ENCODE peak calls at places on chromosome 17, in nine cellular contexts. One of them, this sample, is unnamed.
A peak's percentile ranks its signal among the peaks of the same experiment; 100 is the strongest.

GRCh38 chr17:58369214-58370031 is 17.4 kb upstream of the SUPT4H1 start:
- DNase-seq in cardiac fibroblast: no peak
- DNase-seq in foreskin fibroblast: no peak
- DNase-seq in NB4: no peak
- DNase-seq in uterus: no peak
- DNase-seq in mammary epithelial cell: no peak
- DNase-seq in astrocyte of the spinal cord: no peak
- DNase-seq in GM12865: no peak
- DNase-seq in epithelial cell of esophagus: peak; percentile 38
- DNase-seq in this sample: no peak

GRCh38 chr17:51133365-51133764 is 12.7 kb upstream of the SPAG9 start:
- DNase-seq in cardiac fibroblast: peak; percentile 26
- DNase-seq in foreskin fibroblast: no peak
- DNase-seq in NB4: no peak
- DNase-seq in uterus: no peak
- DNase-seq in mammary epithelial cell: no peak
- DNase-seq in astrocyte of the spinal cord: no peak
- DNase-seq in GM12865: no peak
- DNase-seq in epithelial cell of esophagus: no peak
- DNase-seq in this sample: no peak

GRCh38 chr17:74271902-74272563 is 2.0 kb upstream of the DNAI2 start:
- DNase-seq in cardiac fibroblast: no peak
- DNase-seq in foreskin fibroblast: no peak
- DNase-seq in NB4: no peak
- DNase-seq in uterus: no peak
- DNase-seq in mammary epithelial cell: no peak
- DNase-seq in astrocyte of the spinal cord: no peak
- DNase-seq in GM12865: no peak
- DNase-seq in epithelial cell of esophagus: no peak
- DNase-seq in this sample: no peak

GRCh38 chr17:44221862-44222111 is 2.3 kb upstream of the UBTF start:
- DNase-seq in cardiac fibroblast: no peak
- DNase-seq in foreskin fibroblast: no peak
- DNase-seq in NB4: no peak
- DNase-seq in uterus: no peak
- DNase-seq in mammary epithelial cell: no peak
- DNase-seq in astrocyte of the spinal cord: no peak
- DNase-seq in GM12865: no peak
- DNase-seq in epithelial cell of esophagus: no peak
- DNase-seq in this sample: no peak

GRCh38 chr17:19686400-19687090 is 29.8 kb downstream of the SLC47A2 start:
- DNase-seq in cardiac fibroblast: peak; percentile 12
- DNase-seq in foreskin fibroblast: peak; percentile 49
- DNase-seq in NB4: no peak
- DNase-seq in uterus: no peak
- DNase-seq in mammary epithelial cell: no peak
- DNase-seq in astrocyte of the spinal cord: no peak
- DNase-seq in GM12865: no peak
- DNase-seq in epithelial cell of esophagus: no peak
- DNase-seq in this sample: peak; percentile 23

GRCh38 chr17:21272881-21273839 is 11.4 kb upstream of the MAP2K3 start:
- DNase-seq in cardiac fibroblast: no peak
- DNase-seq in foreskin fibroblast: no peak
- DNase-seq in NB4: peak; percentile 57
- DNase-seq in uterus: no peak
- DNase-seq in mammary epithelial cell: no peak
- DNase-seq in astrocyte of the spinal cord: no peak
- DNase-seq in GM12865: no peak
- DNase-seq in epithelial cell of esophagus: peak; percentile 79
- DNase-seq in this sample: no peak

GRCh38 chr17:50209472-50210248 is 8.2 kb upstream of the COL1A1 start:
- DNase-seq in cardiac fibroblast: peak; percentile 99
- DNase-seq in foreskin fibroblast: peak; percentile 100
- DNase-seq in NB4: no peak
- DNase-seq in uterus: peak; percentile 99
- DNase-seq in mammary epithelial cell: no peak
- DNase-seq in astrocyte of the spinal cord: peak; percentile 99
- DNase-seq in GM12865: no peak
- DNase-seq in epithelial cell of esophagus: no peak
- DNase-seq in this sample: peak; percentile 100

GRCh38 chr17:80763293-80763867 is 218.7 kb downstream of the RPTOR start:
- DNase-seq in cardiac fibroblast: no peak
- DNase-seq in foreskin fibroblast: no peak
- DNase-seq in NB4: no peak
- DNase-seq in uterus: no peak
- DNase-seq in mammary epithelial cell: no peak
- DNase-seq in astrocyte of the spinal cord: no peak
- DNase-seq in GM12865: no peak
- DNase-seq in epithelial cell of esophagus: no peak
- DNase-seq in this sample: no peak

GRCh38 chr17:39700148-39700987 is 504 bp downstream of the ERBB2 start:
- DNase-seq in cardiac fibroblast: peak; percentile 30
- DNase-seq in foreskin fibroblast: peak; percentile 67
- DNase-seq in NB4: no peak
- DNase-seq in uterus: no peak
- DNase-seq in mammary epithelial cell: peak; percentile 17
- DNase-seq in astrocyte of the spinal cord: peak; percentile 37
- DNase-seq in GM12865: no peak
- DNase-seq in epithelial cell of esophagus: peak; percentile 17
- DNase-seq in this sample: peak; percentile 35

GRCh38 chr17:71192848-71193247 is 928.0 kb upstream of the SOX9 start:
- DNase-seq in cardiac fibroblast: no peak
- DNase-seq in foreskin fibroblast: no peak
- DNase-seq in NB4: no peak
- DNase-seq in uterus: no peak
- DNase-seq in mammary epithelial cell: no peak
- DNase-seq in astrocyte of the spinal cord: no peak
- DNase-seq in GM12865: no peak
- DNase-seq in epithelial cell of esophagus: no peak
- DNase-seq in this sample: peak; percentile 14

GRCh38 chr17:5837055-5837491 is 233.1 kb upstream of the WSCD1 start:
- DNase-seq in cardiac fibroblast: peak; percentile 71
- DNase-seq in foreskin fibroblast: peak; percentile 82
- DNase-seq in NB4: no peak
- DNase-seq in uterus: no peak
- DNase-seq in mammary epithelial cell: peak; percentile 96
- DNase-seq in astrocyte of the spinal cord: peak; percentile 43
- DNase-seq in GM12865: no peak
- DNase-seq in epithelial cell of esophagus: peak; percentile 95
- DNase-seq in this sample: peak; percentile 22

DNA sequence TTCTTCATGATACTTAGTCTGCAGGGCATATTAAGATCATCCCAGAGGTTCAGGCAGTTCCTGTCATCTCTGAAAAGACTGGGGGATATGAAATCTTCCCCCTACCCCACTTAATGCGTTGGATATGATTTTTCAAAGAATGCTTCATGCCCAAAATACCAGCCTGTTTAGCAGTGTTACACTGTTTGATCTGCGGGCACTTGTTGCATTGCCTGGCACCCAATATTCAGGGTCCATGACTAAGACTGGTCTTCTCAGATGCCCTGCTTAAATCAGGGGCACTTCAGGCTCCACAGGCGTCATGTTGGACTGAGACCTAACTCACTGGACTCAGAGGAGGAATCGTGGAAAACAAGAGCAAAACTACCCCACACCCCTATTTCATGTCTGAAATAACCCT is 6.4 kb upstream of the RASL10B start:
- DNase-seq in cardiac fibroblast: no peak
- DNase-seq in foreskin fibroblast: no peak
- DNase-seq in NB4: no peak
- DNase-seq in uterus: no peak
- DNase-seq in mammary epithelial cell: no peak
- DNase-seq in astrocyte of the spinal cord: no peak
- DNase-seq in GM12865: no peak
- DNase-seq in epithelial cell of esophagus: no peak
- DNase-seq in this sample: no peak
- TF ChIP-seq CTCF in cardiac fibroblast: no peak
- TF ChIP-seq CTCF in foreskin fibroblast: no peak
- TF ChIP-seq CTCF in NB4: no peak
- TF ChIP-seq CTCF in uterus: no peak
- TF ChIP-seq CTCF in mammary epithelial cell: no peak
- TF ChIP-seq CTCF in astrocyte of the spinal cord: no peak
- TF ChIP-seq CTCF in GM12865: no peak
- TF ChIP-seq CTCF in epithelial cell of esophagus: no peak
- TF ChIP-seq CTCF in this sample: no peak

DNA sequence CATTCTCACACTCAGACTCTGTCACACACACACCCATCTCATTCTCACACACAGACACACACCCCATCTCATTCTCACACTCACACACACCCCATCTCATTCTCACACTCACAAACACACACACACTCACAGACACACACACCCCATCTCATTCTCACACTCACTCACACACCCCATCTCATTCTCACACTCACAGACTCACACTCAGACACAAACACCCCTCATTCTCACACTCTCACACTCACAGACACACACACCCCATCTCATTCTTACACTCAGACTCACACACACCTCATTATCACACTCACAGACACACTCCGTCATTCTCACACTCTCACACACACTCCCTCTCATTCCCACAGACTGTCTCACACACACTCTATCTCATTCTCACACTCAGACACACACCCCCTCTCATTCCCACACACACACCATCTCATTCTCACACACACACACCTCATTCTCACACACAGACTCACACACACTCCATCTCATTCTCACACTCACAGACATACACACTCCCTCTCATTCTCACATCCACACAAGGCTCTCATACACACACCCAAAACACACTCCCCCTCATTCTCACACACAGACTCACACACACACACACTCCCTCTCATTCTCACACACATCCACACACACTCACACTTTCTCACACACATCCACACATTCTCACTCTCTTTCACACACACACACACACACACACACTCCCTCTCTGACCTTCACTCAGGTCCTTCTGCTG is 2.9 kb downstream of the ASGR1 start:
- DNase-seq in cardiac fibroblast: no peak
- DNase-seq in foreskin fibroblast: no peak
- DNase-seq in NB4: no peak
- DNase-seq in uterus: no peak
- DNase-seq in mammary epithelial cell: no peak
- DNase-seq in astrocyte of the spinal cord: no peak
- DNase-seq in GM12865: no peak
- DNase-seq in epithelial cell of esophagus: no peak
- DNase-seq in this sample: no peak
- H3K4me3 ChIP-seq in cardiac fibroblast: no peak overlapping the region
- H3K4me3 ChIP-seq in foreskin fibroblast: no peak overlapping the region
- H3K4me3 ChIP-seq in NB4: no peak overlapping the region
- H3K4me3 ChIP-seq in uterus: no peak overlapping the region
- H3K4me3 ChIP-seq in mammary epithelial cell: no peak overlapping the region
- H3K4me3 ChIP-seq in astrocyte of the spinal cord: no peak overlapping the region
- H3K4me3 ChIP-seq in GM12865: no peak overlapping the region
- H3K4me3 ChIP-seq in epithelial cell of esophagus: no peak overlapping the region
- H3K4me3 ChIP-seq in this sample: no peak overlapping the region

GRCh38 chr17:61579961-61580360 is 11.1 kb downstream of the NACA2 start:
- DNase-seq in cardiac fibroblast: no peak
- DNase-seq in foreskin fibroblast: peak; percentile 84
- DNase-seq in NB4: no peak
- DNase-seq in uterus: no peak
- DNase-seq in mammary epithelial cell: no peak
- DNase-seq in astrocyte of the spinal cord: no peak
- DNase-seq in GM12865: no peak
- DNase-seq in epithelial cell of esophagus: no peak
- DNase-seq in this sample: no peak
- TF ChIP-seq CTCF in cardiac fibroblast: no peak
- TF ChIP-seq CTCF in foreskin fibroblast: no peak
- TF ChIP-seq CTCF in NB4: no peak
- TF ChIP-seq CTCF in uterus: no peak
- TF ChIP-seq CTCF in mammary epithelial cell: no peak
- TF ChIP-seq CTCF in astrocyte of the spinal cord: no peak
- TF ChIP-seq CTCF in GM12865: no peak
- TF ChIP-seq CTCF in epithelial cell of esophagus: peak; percentile 12
- TF ChIP-seq CTCF in this sample: peak; percentile 2

GRCh38 chr17:38601539-38602351 is 4.0 kb downstream of the SRCIN1 start:
- DNase-seq in cardiac fibroblast: no peak
- DNase-seq in foreskin fibroblast: no peak
- DNase-seq in NB4: no peak
- DNase-seq in uterus: no peak
- DNase-seq in mammary epithelial cell: no peak
- DNase-seq in astrocyte of the spinal cord: no peak
- DNase-seq in GM12865: peak; percentile 29
- DNase-seq in epithelial cell of esophagus: no peak
- DNase-seq in this sample: no peak
- H3K4me3 ChIP-seq in cardiac fibroblast: no peak overlapping the region
- H3K4me3 ChIP-seq in foreskin fibroblast: no peak overlapping the region
- H3K4me3 ChIP-seq in NB4: no peak overlapping the region
- H3K4me3 ChIP-seq in uterus: no peak overlapping the region
- H3K4me3 ChIP-seq in mammary epithelial cell: no peak overlapping the region
- H3K4me3 ChIP-seq in astrocyte of the spinal cord: no peak overlapping the region
- H3K4me3 ChIP-seq in GM12865: no peak overlapping the region
- H3K4me3 ChIP-seq in epithelial cell of esophagus: no peak overlapping the region
- H3K4me3 ChIP-seq in this sample: no peak overlapping the region